ENCODE peak calls at places on chromosomes 11 and 22, in five cellular contexts. K is T-helper 9 cell, A is AG04450, M is activated gamma-delta T cell, V is cardiac muscle cell. J is an unnamed sample.

GRCh38 chr11:69654660-69655478 is 13.9 kb downstream of the CCND1 start:
- DNase-seq in K (no peak), A (no peak), M (no peak), V (no peak), J (no peak)

GRCh38 chr11:69510471-69511357 is 29.3 kb downstream of the LINC01488 start:
- DNase-seq in K (no peak), A (no peak), M (no peak), V (peak), J (peak)

GRCh38 chr22:30908051-30908461 is 60.5 kb downstream of the MORC2 start:
- DNase-seq in K (no peak), A (no peak), M (no peak), V (no peak), J (no peak)

GRCh38 chr22:35620624-35621245 is 3.6 kb upstream of the MB start:
- DNase-seq in K (no peak), A (no peak), M (no peak), V (peak), J (no peak)

GRCh38 chr11:32137263-32137662 is 46.4 kb downstream of the RCN1 start:
- DNase-seq in K (no peak), A (peak), M (no peak), V (peak), J (peak)

GRCh38 chr11:114084414-114084813 is 24.9 kb downstream of the ZBTB16 start:
- DNase-seq in K (no peak), A (no peak), M (no peak), V (no peak), J (no peak)

GRCh38 chr11:62104816-62105610 is 18.8 kb upstream of the INCENP start:
- DNase-seq in K (no peak), A (no peak), M (no peak), V (peak), J (no peak)

GRCh38 chr11:130874955-130875531 is 41.2 kb downstream of the SNX19 start:
- DNase-seq in K (no peak), A (no peak), M (no peak), V (no peak), J (no peak)

GRCh38 chr22:38570841-38571364 is 920 bp upstream of the DMC1 start:
- DNase-seq in K (peak), A (no peak), M (no peak), V (no peak), J (no peak)

GRCh38 chr11:93585758-93586157 is 42.6 kb upstream of the SMCO4 start:
- DNase-seq in K (no peak), A (peak), M (no peak), V (peak), J (no peak)

GRCh38 chr11:58928691-58929090 is 10.6 kb upstream of the GLYATL1 start:
- DNase-seq in K (no peak), A (no peak), M (no peak), V (no peak), J (no peak)

J was measured in fibroblast of the conjunctiva.